ENCODE peak calls at places on chromosomes 5 and 9, in seven cellular contexts. One of them, this sample, is unnamed.

GRCh38 chr9:12363439-12363838 is 329.7 kb upstream of the TYRP1 start:
- DNase-seq in IMR-90: no peak
- DNase-seq in H9: no peak
- DNase-seq in neuronal stem cell: no peak
- DNase-seq in mesendoderm: no peak
- DNase-seq in H1: no peak
- DNase-seq in trophoblast cell: no peak
- DNase-seq in this sample: no peak

GRCh38 chr5:141040763-141041426 is 10.3 kb upstream of the PCDHB1 start:
- DNase-seq in IMR-90: peak
- DNase-seq in H9: peak
- DNase-seq in neuronal stem cell: peak
- DNase-seq in mesendoderm: peak
- DNase-seq in H1: peak
- DNase-seq in trophoblast cell: peak
- DNase-seq in this sample: peak

GRCh38 chr5:67214713-67215591 is 18.4 kb upstream of the CD180 start:
- DNase-seq in IMR-90: no peak
- DNase-seq in H9: no peak
- DNase-seq in neuronal stem cell: no peak
- DNase-seq in mesendoderm: no peak
- DNase-seq in H1: no peak
- DNase-seq in trophoblast cell: no peak
- DNase-seq in this sample: no peak

GRCh38 chr9:89606567-89607311 is 1.9 kb downstream of the GADD45G start:
- DNase-seq in IMR-90: peak
- DNase-seq in H9: peak
- DNase-seq in neuronal stem cell: peak
- DNase-seq in mesendoderm: peak
- DNase-seq in H1: no peak
- DNase-seq in trophoblast cell: peak
- DNase-seq in this sample: peak

GRCh38 chr5:53871050-53871449 is 310.6 kb downstream of the NDUFS4 start:
- DNase-seq in IMR-90: no peak
- DNase-seq in H9: no peak
- DNase-seq in neuronal stem cell: no peak
- DNase-seq in mesendoderm: peak
- DNase-seq in H1: no peak
- DNase-seq in trophoblast cell: no peak
- DNase-seq in this sample: no peak

GRCh38 chr9:126661521-126662251 is 48.0 kb downstream of the LMX1B start:
- DNase-seq in IMR-90: peak
- DNase-seq in H9: peak
- DNase-seq in neuronal stem cell: no peak
- DNase-seq in mesendoderm: peak
- DNase-seq in H1: peak
- DNase-seq in trophoblast cell: peak
- DNase-seq in this sample: no peak

GRCh38 chr5:2355859-2356258 is 395.6 kb downstream of the IRX2 start:
- DNase-seq in IMR-90: no peak
- DNase-seq in H9: no peak
- DNase-seq in neuronal stem cell: no peak
- DNase-seq in mesendoderm: no peak
- DNase-seq in H1: no peak
- DNase-seq in trophoblast cell: no peak
- DNase-seq in this sample: no peak

GRCh38 chr9:89482950-89483349 is 15.0 kb downstream of the SEMA4D start:
- DNase-seq in IMR-90: no peak
- DNase-seq in H9: no peak
- DNase-seq in neuronal stem cell: no peak
- DNase-seq in mesendoderm: no peak
- DNase-seq in H1: no peak
- DNase-seq in trophoblast cell: no peak
- DNase-seq in this sample: no peak

GRCh38 chr5:109585012-109585599 is 104.6 kb upstream of the MAN2A1 start:
- DNase-seq in IMR-90: no peak
- DNase-seq in H9: no peak
- DNase-seq in neuronal stem cell: no peak
- DNase-seq in mesendoderm: peak
- DNase-seq in H1: no peak
- DNase-seq in trophoblast cell: peak
- DNase-seq in this sample: peak

GRCh38 chr5:94463739-94464138 is 154.7 kb downstream of the KIAA0825 start:
- DNase-seq in IMR-90: peak
- DNase-seq in H9: no peak
- DNase-seq in neuronal stem cell: no peak
- DNase-seq in mesendoderm: no peak
- DNase-seq in H1: no peak
- DNase-seq in trophoblast cell: no peak
- DNase-seq in this sample: no peak

GRCh38 chr5:92779536-92779935 is 801.5 kb downstream of the NR2F1-AS1 start:
- DNase-seq in IMR-90: no peak
- DNase-seq in H9: no peak
- DNase-seq in neuronal stem cell: no peak
- DNase-seq in mesendoderm: no peak
- DNase-seq in H1: no peak
- DNase-seq in trophoblast cell: no peak
- DNase-seq in this sample: no peak

GRCh38 chr9:35335164-35335563 is 154.7 kb upstream of the RUSC2 start:
- DNase-seq in IMR-90: peak
- DNase-seq in H9: no peak
- DNase-seq in neuronal stem cell: no peak
- DNase-seq in mesendoderm: no peak
- DNase-seq in H1: no peak
- DNase-seq in trophoblast cell: peak
- DNase-seq in this sample: peak

GRCh38 chr5:91283326-91283725 is 99.8 kb downstream of the ARRDC3 start:
- DNase-seq in IMR-90: no peak
- DNase-seq in H9: no peak
- DNase-seq in neuronal stem cell: no peak
- DNase-seq in mesendoderm: no peak
- DNase-seq in H1: no peak
- DNase-seq in trophoblast cell: peak
- DNase-seq in this sample: no peak

DNA sequence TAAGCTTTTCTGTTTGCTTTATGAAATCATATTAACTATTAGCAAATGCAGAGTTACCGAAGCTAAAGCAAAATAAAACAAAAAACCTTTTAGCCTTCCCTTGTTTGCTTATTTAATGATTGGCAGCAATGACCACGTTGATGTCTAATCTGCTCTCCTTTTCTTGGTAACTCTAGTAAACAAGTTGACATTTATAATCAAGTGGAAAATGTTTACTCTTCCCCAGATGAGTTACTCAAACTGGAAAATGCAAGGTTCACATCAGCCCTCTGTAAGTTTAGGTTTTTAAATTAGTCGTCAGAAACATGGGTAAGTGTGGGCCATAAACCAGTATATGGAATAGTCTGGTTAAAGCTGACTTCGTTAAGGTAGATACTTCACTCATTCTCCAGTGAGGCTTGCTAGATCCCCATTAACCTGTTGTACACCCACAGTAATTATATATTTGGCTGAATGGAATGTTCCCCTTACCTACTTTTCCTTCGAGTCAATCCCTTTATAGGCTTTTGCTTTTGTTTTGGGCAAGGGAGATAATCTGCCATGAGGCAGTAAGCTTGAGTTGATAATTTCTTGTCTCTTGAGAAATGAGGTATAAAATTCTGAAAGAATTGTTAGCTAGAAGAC is 100.9 kb downstream of the GDNF start:
- DNase-seq in IMR-90: no peak
- DNase-seq in H9: no peak
- DNase-seq in neuronal stem cell: no peak
- DNase-seq in mesendoderm: no peak
- DNase-seq in H1: no peak
- DNase-seq in trophoblast cell: no peak
- DNase-seq in this sample: no peak
- H2AK5ac ChIP-seq in IMR-90: no peak
- H2AK5ac ChIP-seq in H9: no peak
- H2AK5ac ChIP-seq in neuronal stem cell: no peak
- H2AK5ac ChIP-seq in mesendoderm: no peak
- H2AK5ac ChIP-seq in H1: no peak
- H2AK5ac ChIP-seq in trophoblast cell: no peak
- H2AK5ac ChIP-seq in this sample: peak

DNA sequence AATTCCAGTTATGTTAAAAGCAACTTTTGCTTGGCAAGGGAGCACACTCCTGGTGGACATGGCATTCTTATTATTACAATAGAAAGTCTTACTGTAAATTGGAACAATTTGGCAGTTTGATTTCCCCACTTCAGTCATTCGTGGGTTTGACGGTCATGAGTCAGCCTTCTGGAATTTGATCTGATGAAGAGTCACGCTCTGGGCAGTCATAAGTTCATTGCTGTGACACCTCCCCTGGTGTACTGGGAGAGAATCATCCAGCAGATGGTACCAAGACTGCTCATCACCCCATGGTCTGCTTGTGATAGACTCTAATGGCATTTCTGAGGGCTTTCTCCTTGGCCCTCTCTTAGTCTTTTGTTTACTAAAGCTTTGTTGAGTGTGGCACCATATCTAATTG is 53.8 kb downstream of the GLRA1 start:
- DNase-seq in IMR-90: peak
- DNase-seq in H9: no peak
- DNase-seq in neuronal stem cell: no peak
- DNase-seq in mesendoderm: peak
- DNase-seq in H1: no peak
- DNase-seq in trophoblast cell: no peak
- DNase-seq in this sample: peak
- H2AK5ac ChIP-seq in IMR-90: no peak
- H2AK5ac ChIP-seq in H9: no peak
- H2AK5ac ChIP-seq in neuronal stem cell: no peak
- H2AK5ac ChIP-seq in mesendoderm: no peak
- H2AK5ac ChIP-seq in H1: no peak
- H2AK5ac ChIP-seq in trophoblast cell: no peak
- H2AK5ac ChIP-seq in this sample: no peak

GRCh38 chr9:133563286-133564213 is 29.0 kb downstream of the ADAMTSL2 start:
- DNase-seq in IMR-90: peak
- DNase-seq in H9: no peak
- DNase-seq in neuronal stem cell: no peak
- DNase-seq in mesendoderm: no peak
- DNase-seq in H1: no peak
- DNase-seq in trophoblast cell: no peak
- DNase-seq in this sample: peak

GRCh38 chr9:133564451-133564850 is 29.9 kb downstream of the ADAMTSL2 start:
- DNase-seq in IMR-90: no peak
- DNase-seq in H9: no peak
- DNase-seq in neuronal stem cell: no peak
- DNase-seq in mesendoderm: no peak
- DNase-seq in H1: no peak
- DNase-seq in trophoblast cell: no peak
- DNase-seq in this sample: peak

GRCh38 chr9:133561976-133562554 is 27.6 kb downstream of the ADAMTSL2 start:
- DNase-seq in IMR-90: no peak
- DNase-seq in H9: no peak
- DNase-seq in neuronal stem cell: no peak
- DNase-seq in mesendoderm: no peak
- DNase-seq in H1: no peak
- DNase-seq in trophoblast cell: no peak
- DNase-seq in this sample: no peak

GRCh38 chr9:133560944-133561343 is 26.4 kb downstream of the ADAMTSL2 start:
- DNase-seq in IMR-90: no peak
- DNase-seq in H9: no peak
- DNase-seq in neuronal stem cell: no peak
- DNase-seq in mesendoderm: no peak
- DNase-seq in H1: no peak
- DNase-seq in trophoblast cell: no peak
- DNase-seq in this sample: no peak

GRCh38 chr9:133562611-133563285 is 28.2 kb downstream of the ADAMTSL2 start:
- DNase-seq in IMR-90: no peak
- DNase-seq in H9: no peak
- DNase-seq in neuronal stem cell: no peak
- DNase-seq in mesendoderm: no peak
- DNase-seq in H1: no peak
- DNase-seq in trophoblast cell: no peak
- DNase-seq in this sample: no peak
- H2AK5ac ChIP-seq in IMR-90: no peak
- H2AK5ac ChIP-seq in H9: no peak
- H2AK5ac ChIP-seq in neuronal stem cell: peak
- H2AK5ac ChIP-seq in mesendoderm: no peak
- H2AK5ac ChIP-seq in H1: no peak
- H2AK5ac ChIP-seq in trophoblast cell: no peak
- H2AK5ac ChIP-seq in this sample: no peak

GRCh38 chr9:115765060-115765459 is 388.5 kb upstream of the PAPPA start:
- DNase-seq in IMR-90: no peak
- DNase-seq in H9: no peak
- DNase-seq in neuronal stem cell: no peak
- DNase-seq in mesendoderm: no peak
- DNase-seq in H1: no peak
- DNase-seq in trophoblast cell: no peak
- DNase-seq in this sample: no peak
- H2AK5ac ChIP-seq in IMR-90: no peak
- H2AK5ac ChIP-seq in H9: no peak
- H2AK5ac ChIP-seq in neuronal stem cell: no peak
- H2AK5ac ChIP-seq in mesendoderm: no peak
- H2AK5ac ChIP-seq in H1: no peak
- H2AK5ac ChIP-seq in trophoblast cell: no peak
- H2AK5ac ChIP-seq in this sample: no peak

GRCh38 chr5:135133181-135133580 is 99.2 kb upstream of the PITX1 start:
- DNase-seq in IMR-90: no peak
- DNase-seq in H9: no peak
- DNase-seq in neuronal stem cell: no peak
- DNase-seq in mesendoderm: no peak
- DNase-seq in H1: no peak
- DNase-seq in trophoblast cell: peak
- DNase-seq in this sample: no peak

GRCh38 chr5:135134686-135135381 is 100.8 kb upstream of the PITX1 start:
- DNase-seq in IMR-90: no peak
- DNase-seq in H9: no peak
- DNase-seq in neuronal stem cell: no peak
- DNase-seq in mesendoderm: no peak
- DNase-seq in H1: no peak
- DNase-seq in trophoblast cell: no peak
- DNase-seq in this sample: no peak

GRCh38 chr5:135137146-135137915 is 103.3 kb upstream of the PITX1 start:
- DNase-seq in IMR-90: no peak
- DNase-seq in H9: no peak
- DNase-seq in neuronal stem cell: no peak
- DNase-seq in mesendoderm: no peak
- DNase-seq in H1: no peak
- DNase-seq in trophoblast cell: no peak
- DNase-seq in this sample: no peak

GRCh38 chr5:135133698-135134515 is 99.9 kb upstream of the PITX1 start:
- DNase-seq in IMR-90: no peak
- DNase-seq in H9: no peak
- DNase-seq in neuronal stem cell: no peak
- DNase-seq in mesendoderm: peak
- DNase-seq in H1: no peak
- DNase-seq in trophoblast cell: peak
- DNase-seq in this sample: no peak

GRCh38 chr5:135135530-135136201 is 101.6 kb upstream of the PITX1 start:
- DNase-seq in IMR-90: peak
- DNase-seq in H9: no peak
- DNase-seq in neuronal stem cell: no peak
- DNase-seq in mesendoderm: no peak
- DNase-seq in H1: no peak
- DNase-seq in trophoblast cell: no peak
- DNase-seq in this sample: peak
- H2AK5ac ChIP-seq in IMR-90: peak
- H2AK5ac ChIP-seq in H9: no peak
- H2AK5ac ChIP-seq in neuronal stem cell: peak
- H2AK5ac ChIP-seq in mesendoderm: no peak
- H2AK5ac ChIP-seq in H1: no peak
- H2AK5ac ChIP-seq in trophoblast cell: no peak
- H2AK5ac ChIP-seq in this sample: no peak

This sample was measured in mesenchymal stem cell.